ENCODE peak calls at places on chromosomes 13 and 19, in six cellular contexts. P is AG10803; H is HEK293T; N is hippocampal formation; L is activated T-helper 2 cell treated with anti-CD3 and anti-CD28 coated beads, Interferon-gamma antibody, Interleukin-2, Interleukin-4, amounts not matched to agents 10 μg/mL and 5 μg/mL and 100 μg/mL, durations not matched to agents 14 hours and 24 hours and 36 hours; V is NCI-H1930. O is an unnamed sample.

GRCh38 chr13:20843177-20843576 is 59.4 kb downstream of the XPO4 start:
- DNase-seq in P (no peak), H (no peak), N (no peak), L (no peak), V (no peak), O (no peak)

GRCh38 chr13:98954313-98954712 is 23.6 kb downstream of the DOCK9 start:
- DNase-seq in P (no peak), H (no peak), N (no peak), L (no peak), V (no peak), O (no peak)

GRCh38 chr19:3361384-3362216 is 4.8 kb upstream of the NFIC start:
- DNase-seq in P (no peak), H (no peak), N (no peak), L (no peak), V (no peak), O (no peak)

GRCh38 chr13:112741185-112741755 is 51.4 kb downstream of the ATP11A start:
- DNase-seq in P (no peak), H (no peak), N (no peak), L (no peak), V (no peak), O (no peak)

GRCh38 chr13:109055850-109056249 is 426.4 kb downstream of the MYO16 start:
- DNase-seq in P (no peak), H (no peak), N (no peak), L (no peak), V (no peak), O (no peak)

GRCh38 chr19:33456845-33457220 is 64.8 kb downstream of the PEPD start:
- DNase-seq in P (no peak), H (no peak), N (no peak), L (no peak), V (no peak), O (no peak)

GRCh38 chr19:13171146-13171545 is 20.9 kb downstream of the IER2 start:
- DNase-seq in P (no peak), H (no peak), N (no peak), L (no peak), V (no peak), O (no peak)

GRCh38 chr13:75797256-75797655 is 161.1 kb downstream of the LMO7 start:
- DNase-seq in P (peak), H (no peak), N (no peak), L (no peak), V (no peak), O (no peak)

GRCh38 chr13:45278096-45278645 is 62.8 kb downstream of the TPT1 start:
- DNase-seq in P (no peak), H (no peak), N (no peak), L (no peak), V (no peak), O (no peak)

GRCh38 chr19:16293133-16294085 is 31.2 kb upstream of the KLF2 start:
- DNase-seq in P (peak), H (no peak), N (no peak), L (no peak), V (no peak), O (no peak)

GRCh38 chr13:41942462-41943094 is 18.3 kb downstream of the VWA8 start:
- DNase-seq in P (peak), H (peak), N (no peak), L (no peak), V (no peak), O (no peak)

GRCh38 chr19:801030-801860 is 4.0 kb downstream of the PTBP1 start:
- DNase-seq in P (peak), H (no peak), N (no peak), L (no peak), V (no peak), O (no peak)

GRCh38 chr13:66513728-66514127 is 716.4 kb downstream of the PCDH9 start:
- DNase-seq in P (no peak), H (no peak), N (no peak), L (no peak), V (no peak), O (no peak)

GRCh38 chr13:93775507-93776108 is 549.0 kb downstream of the GPC6 start:
- DNase-seq in P (peak), H (no peak), N (no peak), L (no peak), V (no peak), O (no peak)

GRCh38 chr13:104301216-104301975 is 1235.2 kb upstream of the SLC10A2 start:
- DNase-seq in P (no peak), H (no peak), N (no peak), L (no peak), V (no peak), O (no peak)

GRCh38 chr13:40132249-40132648 is 476.8 kb downstream of the COG6 start:
- DNase-seq in P (no peak), H (no peak), N (no peak), L (no peak), V (no peak), O (no peak)

GRCh38 chr13:100234006-100234405 is 145.1 kb downstream of the PCCA start:
- DNase-seq in P (no peak), H (no peak), N (no peak), L (no peak), V (no peak), O (no peak)

GRCh38 chr13:113668491-113668971 is 1.5 kb downstream of the GRK1 start:
- DNase-seq in P (no peak), H (no peak), N (no peak), L (no peak), V (no peak), O (no peak)

GRCh38 chr13:113400621-113401451 is 36.9 kb upstream of the GRTP1 start:
- DNase-seq in P (peak), H (no peak), N (no peak), L (no peak), V (no peak), O (no peak)

GRCh38 chr19:19488041-19488874 is 27.1 kb downstream of the TSSK6 start:
- DNase-seq in P (no peak), H (no peak), N (no peak), L (no peak), V (no peak), O (no peak)

GRCh38 chr13:75803175-75803611 is 167.1 kb downstream of the LMO7 start:
- DNase-seq in P (no peak), H (no peak), N (no peak), L (no peak), V (no peak), O (peak)

GRCh38 chr13:51906581-51906980 is 44.8 kb downstream of the CCDC70 start:
- DNase-seq in P (no peak), H (no peak), N (no peak), L (no peak), V (no peak), O (no peak)

GRCh38 chr13:44299142-44299541 is 74.5 kb upstream of the SERP2 start:
- DNase-seq in P (no peak), H (no peak), N (no peak), L (no peak), V (no peak), O (no peak)

GRCh38 chr13:113275387-113275786 is 21.7 kb upstream of the LAMP1 start:
- DNase-seq in P (peak), H (peak), N (no peak), L (no peak), V (no peak), O (no peak)